ENCODE peak calls at places on chromosome 11, in five cellular contexts. F, H, V, R and O are unnamed samples.

GRCh38 chr11:130243816-130244215 is 70.9 kb downstream of the ZBTB44 start:
- DNase-seq in V (no peak), H (no peak), F (no peak), R (no peak), O (no peak)

GRCh38 chr11:36403661-36404060 is 106.4 kb downstream of the TRAF6 start:
- DNase-seq in H (no peak), F (no peak), R (no peak), V (no peak), O (peak; percentile 18)

GRCh38 chr11:129503646-129504045 is 128.0 kb downstream of the BARX2 start:
- DNase-seq in R (no peak), H (no peak), F (no peak), V (no peak), O (no peak)

GRCh38 chr11:92642146-92642919 is 327.1 kb upstream of the MTNR1B start:
- DNase-seq in F (peak; percentile 19), R (no peak), V (no peak), H (no peak), O (peak; percentile 52)

GRCh38 chr11:116563028-116563712 is 209.6 kb downstream of the BUD13 start:
- DNase-seq in F (peak; percentile 76), R (peak; percentile 55), H (no peak), V (peak; percentile 29), O (peak; percentile 66)

GRCh38 chr11:64925536-64926449 is 1.3 kb downstream of the PPP2R5B start:
- DNase-seq in H (no peak), R (peak; percentile 7), V (no peak), F (no peak), O (no peak)

GRCh38 chr11:116860303-116860702 is 22.9 kb upstream of the APOA1 start:
- DNase-seq in H (no peak), R (no peak), V (no peak), F (no peak), O (no peak)

GRCh38 chr11:19696073-19696472 is 16.6 kb upstream of the NAV2 start:
- DNase-seq in R (no peak), F (no peak), V (no peak), H (no peak), O (no peak)

GRCh38 chr11:128365044-128365443 is 222.3 kb downstream of the ETS1 start:
- DNase-seq in R (peak; percentile 53), H (no peak), F (peak; percentile 81), V (no peak), O (peak; percentile 82)

GRCh38 chr11:9859491-9860305 is 195.8 kb downstream of the SWAP70 start:
- DNase-seq in H (no peak), V (no peak), F (peak; percentile 64), R (no peak), O (peak; percentile 71)

GRCh38 chr11:47160753-47161133 is 15.9 kb downstream of the ARFGAP2 start:
- DNase-seq in H (no peak), V (peak; percentile 12), F (no peak), R (no peak), O (no peak)

GRCh38 chr11:76314741-76315090 is 66.2 kb downstream of the THAP12 start:
- DNase-seq in R (peak; percentile 47), F (peak; percentile 82), V (no peak), H (no peak), O (peak; percentile 70)

GRCh38 chr11:103631841-103632240 is 404.6 kb upstream of the DDI1 start:
- DNase-seq in H (no peak), F (peak; percentile 22), V (no peak), R (no peak), O (peak; percentile 67)

GRCh38 chr11:130719516-130719915 is 196.8 kb downstream of the SNX19 start:
- DNase-seq in H (no peak), F (peak; percentile 36), V (no peak), R (peak; percentile 77), O (peak; percentile 90)

GRCh38 chr11:125902927-125903752 is at the start of gene PUS3:
- DNase-seq in H (peak; percentile 90), V (peak; percentile 96), R (peak; percentile 93), F (peak; percentile 95), O (peak; percentile 86)

GRCh38 chr11:38927993-38928392 is 2330.0 kb upstream of the RAG2 start:
- DNase-seq in F (no peak), V (no peak), R (no peak), H (no peak), O (no peak)

GRCh38 chr11:94873910-94874575 is 99.3 kb downstream of the CWC15 start:
- DNase-seq in R (no peak), V (no peak), F (no peak), H (no peak), O (no peak)

GRCh38 chr11:13114566-13115465 is 105.7 kb downstream of the RASSF10 start:
- DNase-seq in R (no peak), H (no peak), F (peak; percentile 10), V (no peak), O (no peak)

GRCh38 chr11:61697093-61697492 is 16.9 kb downstream of the DAGLA start:
- DNase-seq in F (no peak), H (no peak), V (no peak), R (no peak), O (peak; percentile 45)

GRCh38 chr11:112724194-112724790 is 236.9 kb upstream of the NCAM1 start:
- DNase-seq in V (no peak), R (no peak), H (no peak), F (no peak), O (no peak)

GRCh38 chr11:134560566-134561347 is 148.7 kb upstream of the B3GAT1 start:
- DNase-seq in R (no peak), F (no peak), H (peak; percentile 35), V (no peak), O (no peak)

GRCh38 chr11:120273432-120273831 is 33.5 kb downstream of the POU2F3 start:
- DNase-seq in H (no peak), R (no peak), F (peak; percentile 82), V (no peak), O (no peak)

GRCh38 chr11:65927904-65928397 is 8.7 kb downstream of the DRAP1 start:
- DNase-seq in H (no peak), R (no peak), F (peak; percentile 31), V (peak; percentile 51), O (no peak)

GRCh38 chr11:22707119-22707899 is 40.9 kb downstream of the GAS2 start:
- DNase-seq in H (no peak), R (no peak), F (no peak), V (no peak), O (no peak)

GRCh38 chr11:68959465-68960298 is 21.1 kb downstream of the MRGPRD start:
- DNase-seq in F (no peak), H (no peak), R (no peak), V (peak; percentile 15), O (no peak)

GRCh38 chr11:40384991-40385390 is 1074.5 kb downstream of the LRRC4C start:
- DNase-seq in R (peak; percentile 21), F (peak; percentile 21), H (no peak), V (no peak), O (peak; percentile 59)

GRCh38 chr11:123494195-123495050 is 64.4 kb downstream of the GRAMD1B start:
- DNase-seq in H (no peak), V (no peak), F (peak; percentile 75), R (no peak), O (peak; percentile 78)

GRCh38 chr11:2886191-2886894 is 768 bp upstream of the CDKN1C start:
- DNase-seq in V (peak; percentile 71), R (peak; percentile 58), F (peak; percentile 45), H (no peak), O (peak; percentile 28)

GRCh38 chr11:81959341-81959740 is 774.3 kb downstream of the FAM181B start:
- DNase-seq in R (no peak), F (no peak), V (no peak), H (no peak), O (no peak)

GRCh38 chr11:7278314-7278917 is 26.7 kb downstream of the SYT9 start:
- DNase-seq in V (no peak), F (peak; percentile 56), R (peak; percentile 46), H (no peak), O (peak; percentile 41)

GRCh38 chr11:123690490-123690889 is 36.1 kb upstream of the SCN3B start:
- DNase-seq in H (no peak), R (peak; percentile 41), F (peak; percentile 90), V (no peak), O (peak; percentile 41)

GRCh38 chr11:2526808-2527381 is 82.1 kb downstream of the KCNQ1 start:
- DNase-seq in H (peak; percentile 73), R (no peak), F (peak; percentile 38), V (peak; percentile 77), O (no peak)

GRCh38 chr11:119319702-119320592 is 3.0 kb upstream of the MCAM start:
- DNase-seq in F (no peak), V (no peak), H (no peak), R (no peak), O (no peak)

GRCh38 chr11:21810650-21811049 is 382.2 kb upstream of the ANO5 start:
- DNase-seq in H (no peak), V (no peak), F (no peak), R (no peak), O (no peak)

GRCh38 chr11:111735262-111736116 is 30.7 kb downstream of the PPP2R1B start:
- DNase-seq in V (peak; percentile 84), R (peak; percentile 87), H (peak; percentile 84), F (peak; percentile 99), O (peak; percentile 99)

GRCh38 chr11:132263231-132263630 is 892.8 kb downstream of the NTM start:
- DNase-seq in H (no peak), V (no peak), F (no peak), R (no peak), O (no peak)

GRCh38 chr11:117857734-117858369 is 18.6 kb downstream of the FXYD6 start:
- DNase-seq in V (peak; percentile 29), F (no peak), H (peak; percentile 40), R (no peak), O (no peak)